ENCODE peak calls at places on chromosomes 11 and 22, in nine cellular contexts. E, W, Y, Z, M, F, V, D and P are unnamed samples.

GRCh38 chr22:20642668-20643179 is 131.2 kb upstream of the SERPIND1 start:
- DNase-seq in Z (no peak), Y (no peak), V (no peak), W (no peak), E (no peak), D (no peak), F (no peak), M (no peak), P (no peak)

GRCh38 chr11:18754308-18754707 is 28.3 kb upstream of the IGSF22 start:
- DNase-seq in M (peak), F (no peak), W (no peak), Y (no peak), V (no peak), Z (no peak), E (no peak), D (no peak), P (no peak)

GRCh38 chr11:65652511-65653228 is 10.0 kb downstream of the RELA start:
- DNase-seq in F (peak), Z (peak), Y (peak), E (peak), V (peak), M (peak), W (peak), D (peak), P (peak)

GRCh38 chr11:65110354-65110861 is 1.3 kb upstream of the TM7SF2 start:
- DNase-seq in F (peak), M (peak), Y (peak), D (peak), W (peak), E (peak), V (peak), Z (peak), P (no peak)

GRCh38 chr22:44292007-44292370 is 20.8 kb downstream of the SHISAL1 start:
- DNase-seq in Y (no peak), V (peak), D (no peak), M (no peak), E (no peak), Z (no peak), W (no peak), F (no peak), P (no peak)

GRCh38 chr11:86749376-86749775 is 51.0 kb upstream of the PRSS23 start:
- DNase-seq in M (no peak), F (no peak), V (no peak), D (no peak), W (no peak), E (no peak), Y (no peak), Z (no peak), P (no peak)

GRCh38 chr11:125001849-125002248 is 47.8 kb downstream of the CCDC15 start:
- DNase-seq in F (no peak), E (no peak), Y (no peak), Z (no peak), W (no peak), V (no peak), D (no peak), M (no peak), P (no peak)

GRCh38 chr11:21711341-21711740 is 481.5 kb upstream of the ANO5 start:
- DNase-seq in M (no peak), V (no peak), Z (no peak), Y (no peak), D (no peak), F (no peak), E (no peak), W (no peak), P (no peak)

GRCh38 chr22:40310081-40310770 is 36.1 kb upstream of the ADSL start:
- DNase-seq in V (no peak), D (no peak), Z (peak), F (no peak), E (no peak), W (peak), Y (no peak), M (no peak), P (peak)

GRCh38 chr11:101446726-101447125 is 137.1 kb downstream of the TRPC6 start:
- DNase-seq in Y (no peak), M (no peak), D (no peak), Z (no peak), F (no peak), V (no peak), W (no peak), E (no peak), P (no peak)

DNA sequence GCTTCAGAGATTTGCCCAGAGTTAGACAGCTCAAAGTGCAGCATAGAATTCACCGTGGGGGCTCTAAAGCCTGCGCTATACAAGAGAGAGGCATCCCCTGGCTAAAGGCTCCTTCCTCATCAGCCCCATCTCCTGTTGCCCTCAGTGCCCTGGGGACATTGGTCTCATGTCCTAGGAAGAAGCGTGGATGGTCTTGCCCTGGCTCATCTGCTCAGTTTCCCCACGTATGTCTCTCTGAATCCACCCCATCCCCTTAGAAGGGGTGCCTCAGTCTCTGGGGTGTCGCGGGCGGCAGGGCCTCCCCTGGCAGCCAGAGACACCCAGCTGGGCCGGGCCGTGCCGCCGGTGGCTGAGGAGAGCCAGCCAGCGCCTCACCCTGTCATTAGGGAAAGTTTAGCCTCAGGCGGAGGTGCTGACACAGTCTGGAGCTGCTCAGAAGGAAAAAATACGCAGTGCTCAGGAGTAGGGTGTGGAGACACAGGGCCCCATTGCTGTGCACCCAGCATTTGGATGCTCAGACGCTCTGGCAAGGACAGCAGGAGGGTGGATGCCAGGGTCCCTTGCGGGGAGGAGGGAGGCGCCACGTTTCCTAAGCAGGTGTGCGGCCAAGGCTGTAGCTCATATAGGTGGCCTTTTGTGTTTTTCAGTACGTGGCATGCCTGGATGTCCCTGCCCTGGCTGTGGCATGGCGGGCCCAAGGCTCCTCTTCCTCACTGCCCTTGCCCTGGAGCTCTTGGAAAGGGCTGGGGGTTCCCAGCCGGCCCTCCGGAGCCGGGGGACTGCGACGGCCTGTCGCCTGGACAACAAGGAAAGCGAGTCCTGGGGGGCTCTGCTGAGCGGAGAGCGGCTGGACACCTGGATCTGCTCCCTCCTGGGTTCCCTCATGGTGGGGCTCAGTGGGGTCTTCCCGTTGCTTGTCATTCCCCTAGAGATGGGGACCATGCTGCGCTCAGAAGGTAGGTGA is 1.3 kb downstream of the SLC39A13 start:
- DNase-seq in F (no peak), Z (no peak), M (peak), D (no peak), W (no peak), E (no peak), V (no peak), Y (no peak), P (no peak)
- TF ChIP-seq CTCF in F (no peak), Z (no peak), M (peak), D (no peak), W (no peak), E (no peak), V (no peak), Y (no peak), P (no peak)

DNA sequence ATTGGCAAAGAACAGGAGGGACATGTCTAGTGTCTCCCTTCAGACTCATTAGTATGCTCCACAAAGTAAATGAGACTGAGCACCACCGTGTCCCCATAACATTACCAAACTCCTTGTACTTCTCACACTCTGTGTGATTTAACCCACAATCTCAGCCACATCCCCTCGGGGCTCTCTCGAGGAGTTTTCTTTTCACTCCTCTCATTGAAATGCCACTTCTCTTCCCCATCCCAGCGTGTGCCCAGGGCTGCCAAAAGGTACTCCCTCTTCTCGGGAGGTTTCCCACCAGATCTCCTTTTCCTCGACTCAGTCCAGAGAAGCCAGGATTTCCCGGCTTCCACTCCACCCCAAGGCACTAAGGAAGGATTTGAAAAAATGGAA is 1.1 kb downstream of the RBFOX2 start:
- DNase-seq in Y (no peak), V (peak), Z (peak), M (no peak), W (no peak), E (no peak), F (peak), D (no peak), P (no peak)
- TF ChIP-seq CTCF in Y (no peak), V (no peak), Z (no peak), M (no peak), W (no peak), E (no peak), F (no peak), D (no peak), P (no peak)

GRCh38 chr11:104905271-104905670 is 7.0 kb upstream of the CASP12 start:
- DNase-seq in V (no peak), W (no peak), F (no peak), Y (no peak), E (no peak), D (no peak), M (peak), Z (no peak), P (no peak)
- TF ChIP-seq CTCF in V (no peak), W (peak), F (no peak), Y (no peak), E (no peak), D (peak), M (peak), Z (peak), P (peak)

GRCh38 chr22:48585916-48586798 is 1241.5 kb downstream of the BRD1 start:
- DNase-seq in F (no peak), E (no peak), D (no peak), W (no peak), V (no peak), M (no peak), Z (no peak), Y (no peak), P (no peak)
- TF ChIP-seq CTCF in F (no peak), E (no peak), D (no peak), W (no peak), V (no peak), M (no peak), Z (no peak), Y (no peak), P (no peak)

DNA sequence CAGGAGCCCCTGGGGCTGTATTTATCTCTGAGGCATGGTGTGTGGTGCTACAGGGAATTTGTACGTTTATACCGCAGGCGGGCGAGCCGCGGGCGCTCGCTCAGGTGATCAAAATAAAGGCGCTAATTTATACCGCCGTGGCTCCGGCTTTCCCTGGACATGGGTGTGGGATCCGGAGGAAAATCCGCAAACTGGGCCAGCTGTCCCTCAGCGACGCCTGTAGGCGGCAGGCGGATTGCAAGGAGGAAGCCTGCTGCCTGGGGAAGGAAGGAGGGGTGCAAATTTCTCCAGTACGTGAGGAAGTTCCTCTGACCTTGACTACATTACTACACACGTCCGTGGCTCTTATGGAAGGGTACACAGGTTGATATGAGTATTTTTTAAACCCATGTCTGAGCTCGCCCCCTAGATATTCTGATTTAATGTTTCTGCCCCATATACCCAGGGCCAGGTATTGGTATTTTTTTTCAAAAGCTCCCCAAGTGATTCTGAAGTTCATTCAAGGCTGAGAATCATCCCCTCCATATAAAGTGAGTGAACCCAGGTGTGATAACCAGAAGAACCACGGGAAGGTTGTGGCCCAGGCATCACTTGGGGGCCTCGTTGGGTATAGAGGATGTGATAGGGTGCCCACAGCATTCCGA is 2.8 kb downstream of the MYOD1 start:
- DNase-seq in D (peak), E (no peak), Y (no peak), V (no peak), Z (no peak), W (peak), F (no peak), M (peak), P (no peak)
- TF ChIP-seq CTCF in D (peak), E (no peak), Y (no peak), V (no peak), Z (peak), W (peak), F (no peak), M (peak), P (peak)